ENCODE peak calls at places on chromosome 6, in nine cellular contexts. One of them, this sample, is unnamed.

GRCh38 chr6:29141606-29142005 is 29.1 kb upstream of the OR2J2 start:
- DNase-seq in WERI-Rb-1: no peak
- DNase-seq in NCI-H226: no peak
- DNase-seq in DMS153: no peak
- DNase-seq in lung: no peak
- DNase-seq in NCI-H2029: no peak
- DNase-seq in activated gamma-delta T cell: no peak
- DNase-seq in stimulated activated CD8-positive, alpha-beta memory T cell treated with anti-CD3 and anti-CD28 coated beads, Interleukin-15, amount 100 ng/mL, for 4 hours: no peak
- DNase-seq in neural progenitor cell: no peak
- DNase-seq in this sample: no peak

GRCh38 chr6:18515767-18516166 is 128.6 kb downstream of the RNF144B start:
- DNase-seq in WERI-Rb-1: no peak
- DNase-seq in NCI-H226: no peak
- DNase-seq in DMS153: no peak
- DNase-seq in lung: no peak
- DNase-seq in NCI-H2029: no peak
- DNase-seq in activated gamma-delta T cell: no peak
- DNase-seq in stimulated activated CD8-positive, alpha-beta memory T cell treated with anti-CD3 and anti-CD28 coated beads, Interleukin-15, amount 100 ng/mL, for 4 hours: no peak
- DNase-seq in neural progenitor cell: no peak
- DNase-seq in this sample: no peak

GRCh38 chr6:125793863-125794262 is 3.1 kb downstream of the NCOA7 start:
- DNase-seq in WERI-Rb-1: no peak
- DNase-seq in NCI-H226: no peak
- DNase-seq in DMS153: no peak
- DNase-seq in lung: no peak
- DNase-seq in NCI-H2029: no peak
- DNase-seq in activated gamma-delta T cell: no peak
- DNase-seq in stimulated activated CD8-positive, alpha-beta memory T cell treated with anti-CD3 and anti-CD28 coated beads, Interleukin-15, amount 100 ng/mL, for 4 hours: no peak
- DNase-seq in neural progenitor cell: no peak
- DNase-seq in this sample: no peak

GRCh38 chr6:116412270-116412669 is 41.5 kb downstream of the DSE start:
- DNase-seq in WERI-Rb-1: no peak
- DNase-seq in NCI-H226: peak; percentile 48
- DNase-seq in DMS153: no peak
- DNase-seq in lung: no peak
- DNase-seq in NCI-H2029: no peak
- DNase-seq in activated gamma-delta T cell: no peak
- DNase-seq in stimulated activated CD8-positive, alpha-beta memory T cell treated with anti-CD3 and anti-CD28 coated beads, Interleukin-15, amount 100 ng/mL, for 4 hours: no peak
- DNase-seq in neural progenitor cell: no peak
- DNase-seq in this sample: no peak

GRCh38 chr6:12280458-12280857 is 9.7 kb upstream of the EDN1 start:
- DNase-seq in WERI-Rb-1: no peak
- DNase-seq in NCI-H226: peak; percentile 57
- DNase-seq in DMS153: no peak
- DNase-seq in lung: no peak
- DNase-seq in NCI-H2029: no peak
- DNase-seq in activated gamma-delta T cell: no peak
- DNase-seq in stimulated activated CD8-positive, alpha-beta memory T cell treated with anti-CD3 and anti-CD28 coated beads, Interleukin-15, amount 100 ng/mL, for 4 hours: no peak
- DNase-seq in neural progenitor cell: no peak
- DNase-seq in this sample: no peak

GRCh38 chr6:33994198-33995045 is 151.5 kb downstream of the GRM4 start:
- DNase-seq in WERI-Rb-1: peak; percentile 43
- DNase-seq in NCI-H226: no peak
- DNase-seq in DMS153: no peak
- DNase-seq in lung: no peak
- DNase-seq in NCI-H2029: no peak
- DNase-seq in activated gamma-delta T cell: no peak
- DNase-seq in stimulated activated CD8-positive, alpha-beta memory T cell treated with anti-CD3 and anti-CD28 coated beads, Interleukin-15, amount 100 ng/mL, for 4 hours: no peak
- DNase-seq in neural progenitor cell: no peak
- DNase-seq in this sample: no peak

GRCh38 chr6:32148722-32149576 is 2.8 kb downstream of the PRRT1 start:
- DNase-seq in WERI-Rb-1: no peak
- DNase-seq in NCI-H226: no peak
- DNase-seq in DMS153: no peak
- DNase-seq in lung: peak; percentile 63
- DNase-seq in NCI-H2029: no peak
- DNase-seq in activated gamma-delta T cell: no peak
- DNase-seq in stimulated activated CD8-positive, alpha-beta memory T cell treated with anti-CD3 and anti-CD28 coated beads, Interleukin-15, amount 100 ng/mL, for 4 hours: peak; percentile 40
- DNase-seq in neural progenitor cell: peak; percentile 70
- DNase-seq in this sample: peak; percentile 78

GRCh38 chr6:119497988-119498727 is 148.6 kb upstream of the MAN1A1 start:
- DNase-seq in WERI-Rb-1: no peak
- DNase-seq in NCI-H226: no peak
- DNase-seq in DMS153: no peak
- DNase-seq in lung: no peak
- DNase-seq in NCI-H2029: peak; percentile 26
- DNase-seq in activated gamma-delta T cell: no peak
- DNase-seq in stimulated activated CD8-positive, alpha-beta memory T cell treated with anti-CD3 and anti-CD28 coated beads, Interleukin-15, amount 100 ng/mL, for 4 hours: no peak
- DNase-seq in neural progenitor cell: no peak
- DNase-seq in this sample: no peak

GRCh38 chr6:134757911-134758361 is 192.0 kb downstream of the ALDH8A1 start:
- DNase-seq in WERI-Rb-1: no peak
- DNase-seq in NCI-H226: no peak
- DNase-seq in DMS153: no peak
- DNase-seq in lung: peak; percentile 31
- DNase-seq in NCI-H2029: no peak
- DNase-seq in activated gamma-delta T cell: no peak
- DNase-seq in stimulated activated CD8-positive, alpha-beta memory T cell treated with anti-CD3 and anti-CD28 coated beads, Interleukin-15, amount 100 ng/mL, for 4 hours: no peak
- DNase-seq in neural progenitor cell: no peak
- DNase-seq in this sample: no peak

GRCh38 chr6:28980797-28981390 is 24.2 kb downstream of the ZNF311 start:
- DNase-seq in WERI-Rb-1: peak; percentile 95
- DNase-seq in NCI-H226: peak; percentile 63
- DNase-seq in DMS153: peak; percentile 68
- DNase-seq in lung: peak; percentile 43
- DNase-seq in NCI-H2029: peak; percentile 21
- DNase-seq in activated gamma-delta T cell: no peak
- DNase-seq in stimulated activated CD8-positive, alpha-beta memory T cell treated with anti-CD3 and anti-CD28 coated beads, Interleukin-15, amount 100 ng/mL, for 4 hours: no peak
- DNase-seq in neural progenitor cell: peak; percentile 92
- DNase-seq in this sample: no peak

GRCh38 chr6:50087231-50087954 is 37.7 kb upstream of the DEFB112 start:
- DNase-seq in WERI-Rb-1: no peak
- DNase-seq in NCI-H226: peak; percentile 93
- DNase-seq in DMS153: no peak
- DNase-seq in lung: no peak
- DNase-seq in NCI-H2029: no peak
- DNase-seq in activated gamma-delta T cell: no peak
- DNase-seq in stimulated activated CD8-positive, alpha-beta memory T cell treated with anti-CD3 and anti-CD28 coated beads, Interleukin-15, amount 100 ng/mL, for 4 hours: no peak
- DNase-seq in neural progenitor cell: peak; percentile 15
- DNase-seq in this sample: no peak

GRCh38 chr6:1335367-1336037 is 23.6 kb downstream of the FOXQ1 start:
- DNase-seq in WERI-Rb-1: no peak
- DNase-seq in NCI-H226: peak; percentile 85
- DNase-seq in DMS153: no peak
- DNase-seq in lung: peak; percentile 83
- DNase-seq in NCI-H2029: no peak
- DNase-seq in activated gamma-delta T cell: no peak
- DNase-seq in stimulated activated CD8-positive, alpha-beta memory T cell treated with anti-CD3 and anti-CD28 coated beads, Interleukin-15, amount 100 ng/mL, for 4 hours: no peak
- DNase-seq in neural progenitor cell: no peak
- DNase-seq in this sample: no peak

GRCh38 chr6:9593566-9593965 is 821.3 kb downstream of the TFAP2A start:
- DNase-seq in WERI-Rb-1: no peak
- DNase-seq in NCI-H226: peak; percentile 8
- DNase-seq in DMS153: no peak
- DNase-seq in lung: no peak
- DNase-seq in NCI-H2029: no peak
- DNase-seq in activated gamma-delta T cell: no peak
- DNase-seq in stimulated activated CD8-positive, alpha-beta memory T cell treated with anti-CD3 and anti-CD28 coated beads, Interleukin-15, amount 100 ng/mL, for 4 hours: no peak
- DNase-seq in neural progenitor cell: no peak
- DNase-seq in this sample: no peak

GRCh38 chr6:9482030-9482731 is 932.7 kb downstream of the TFAP2A start:
- DNase-seq in WERI-Rb-1: no peak
- DNase-seq in NCI-H226: peak; percentile 97
- DNase-seq in DMS153: no peak
- DNase-seq in lung: no peak
- DNase-seq in NCI-H2029: no peak
- DNase-seq in activated gamma-delta T cell: no peak
- DNase-seq in stimulated activated CD8-positive, alpha-beta memory T cell treated with anti-CD3 and anti-CD28 coated beads, Interleukin-15, amount 100 ng/mL, for 4 hours: no peak
- DNase-seq in neural progenitor cell: no peak
- DNase-seq in this sample: no peak

GRCh38 chr6:21375717-21376116 is 217.8 kb upstream of the SOX4 start:
- DNase-seq in WERI-Rb-1: peak; percentile 73
- DNase-seq in NCI-H226: no peak
- DNase-seq in DMS153: no peak
- DNase-seq in lung: no peak
- DNase-seq in NCI-H2029: no peak
- DNase-seq in activated gamma-delta T cell: no peak
- DNase-seq in stimulated activated CD8-positive, alpha-beta memory T cell treated with anti-CD3 and anti-CD28 coated beads, Interleukin-15, amount 100 ng/mL, for 4 hours: no peak
- DNase-seq in neural progenitor cell: no peak
- DNase-seq in this sample: no peak

GRCh38 chr6:1614448-1614766 is 4.7 kb downstream of the FOXC1 start:
- DNase-seq in WERI-Rb-1: no peak
- DNase-seq in NCI-H226: no peak
- DNase-seq in DMS153: no peak
- DNase-seq in lung: no peak
- DNase-seq in NCI-H2029: no peak
- DNase-seq in activated gamma-delta T cell: no peak
- DNase-seq in stimulated activated CD8-positive, alpha-beta memory T cell treated with anti-CD3 and anti-CD28 coated beads, Interleukin-15, amount 100 ng/mL, for 4 hours: no peak
- DNase-seq in neural progenitor cell: peak; percentile 55
- DNase-seq in this sample: no peak

GRCh38 chr6:163536770-163537169 is 122.3 kb downstream of the QKI start:
- DNase-seq in WERI-Rb-1: no peak
- DNase-seq in NCI-H226: peak; percentile 34
- DNase-seq in DMS153: peak; percentile 5
- DNase-seq in lung: no peak
- DNase-seq in NCI-H2029: no peak
- DNase-seq in activated gamma-delta T cell: no peak
- DNase-seq in stimulated activated CD8-positive, alpha-beta memory T cell treated with anti-CD3 and anti-CD28 coated beads, Interleukin-15, amount 100 ng/mL, for 4 hours: no peak
- DNase-seq in neural progenitor cell: no peak
- DNase-seq in this sample: no peak

GRCh38 chr6:6230286-6230685 is 90.2 kb downstream of the F13A1 start:
- DNase-seq in WERI-Rb-1: peak; percentile 99
- DNase-seq in NCI-H226: no peak
- DNase-seq in DMS153: no peak
- DNase-seq in lung: no peak
- DNase-seq in NCI-H2029: peak; percentile 80
- DNase-seq in activated gamma-delta T cell: no peak
- DNase-seq in stimulated activated CD8-positive, alpha-beta memory T cell treated with anti-CD3 and anti-CD28 coated beads, Interleukin-15, amount 100 ng/mL, for 4 hours: no peak
- DNase-seq in neural progenitor cell: peak; percentile 53
- DNase-seq in this sample: no peak

GRCh38 chr6:30164714-30165113 is 1.4 kb downstream of the TRIM15 start:
- DNase-seq in WERI-Rb-1: no peak
- DNase-seq in NCI-H226: no peak
- DNase-seq in DMS153: no peak
- DNase-seq in lung: no peak
- DNase-seq in NCI-H2029: no peak
- DNase-seq in activated gamma-delta T cell: no peak
- DNase-seq in stimulated activated CD8-positive, alpha-beta memory T cell treated with anti-CD3 and anti-CD28 coated beads, Interleukin-15, amount 100 ng/mL, for 4 hours: no peak
- DNase-seq in neural progenitor cell: no peak
- DNase-seq in this sample: no peak

GRCh38 chr6:116444991-116445566 is 16.1 kb upstream of the CALHM6 start:
- DNase-seq in WERI-Rb-1: no peak
- DNase-seq in NCI-H226: no peak
- DNase-seq in DMS153: no peak
- DNase-seq in lung: no peak
- DNase-seq in NCI-H2029: peak; percentile 100
- DNase-seq in activated gamma-delta T cell: no peak
- DNase-seq in stimulated activated CD8-positive, alpha-beta memory T cell treated with anti-CD3 and anti-CD28 coated beads, Interleukin-15, amount 100 ng/mL, for 4 hours: no peak
- DNase-seq in neural progenitor cell: no peak
- DNase-seq in this sample: no peak

GRCh38 chr6:363291-363690 is 28.3 kb upstream of the IRF4 start:
- DNase-seq in WERI-Rb-1: no peak
- DNase-seq in NCI-H226: no peak
- DNase-seq in DMS153: no peak
- DNase-seq in lung: no peak
- DNase-seq in NCI-H2029: no peak
- DNase-seq in activated gamma-delta T cell: no peak
- DNase-seq in stimulated activated CD8-positive, alpha-beta memory T cell treated with anti-CD3 and anti-CD28 coated beads, Interleukin-15, amount 100 ng/mL, for 4 hours: no peak
- DNase-seq in neural progenitor cell: no peak
- DNase-seq in this sample: no peak

GRCh38 chr6:111812080-111813038 is 60.9 kb downstream of the FYN start:
- DNase-seq in WERI-Rb-1: peak; percentile 82
- DNase-seq in NCI-H226: peak; percentile 90
- DNase-seq in DMS153: no peak
- DNase-seq in lung: no peak
- DNase-seq in NCI-H2029: no peak
- DNase-seq in activated gamma-delta T cell: no peak
- DNase-seq in stimulated activated CD8-positive, alpha-beta memory T cell treated with anti-CD3 and anti-CD28 coated beads, Interleukin-15, amount 100 ng/mL, for 4 hours: no peak
- DNase-seq in neural progenitor cell: no peak
- DNase-seq in this sample: no peak

GRCh38 chr6:45387236-45387635 is 9.5 kb upstream of the SUPT3H start:
- DNase-seq in WERI-Rb-1: no peak
- DNase-seq in NCI-H226: peak; percentile 2
- DNase-seq in DMS153: no peak
- DNase-seq in lung: no peak
- DNase-seq in NCI-H2029: no peak
- DNase-seq in activated gamma-delta T cell: no peak
- DNase-seq in stimulated activated CD8-positive, alpha-beta memory T cell treated with anti-CD3 and anti-CD28 coated beads, Interleukin-15, amount 100 ng/mL, for 4 hours: no peak
- DNase-seq in neural progenitor cell: no peak
- DNase-seq in this sample: no peak

GRCh38 chr6:93123585-93123984 is 295.8 kb downstream of the EPHA7 start:
- DNase-seq in WERI-Rb-1: no peak
- DNase-seq in NCI-H226: no peak
- DNase-seq in DMS153: no peak
- DNase-seq in lung: no peak
- DNase-seq in NCI-H2029: no peak
- DNase-seq in activated gamma-delta T cell: no peak
- DNase-seq in stimulated activated CD8-positive, alpha-beta memory T cell treated with anti-CD3 and anti-CD28 coated beads, Interleukin-15, amount 100 ng/mL, for 4 hours: no peak
- DNase-seq in neural progenitor cell: no peak
- DNase-seq in this sample: no peak

GRCh38 chr6:151690303-151690702 is 117.2 kb upstream of the ESR1 start:
- DNase-seq in WERI-Rb-1: no peak
- DNase-seq in NCI-H226: no peak
- DNase-seq in DMS153: no peak
- DNase-seq in lung: no peak
- DNase-seq in NCI-H2029: no peak
- DNase-seq in activated gamma-delta T cell: no peak
- DNase-seq in stimulated activated CD8-positive, alpha-beta memory T cell treated with anti-CD3 and anti-CD28 coated beads, Interleukin-15, amount 100 ng/mL, for 4 hours: no peak
- DNase-seq in neural progenitor cell: no peak
- DNase-seq in this sample: no peak

GRCh38 chr6:168536196-168536595 is 95.2 kb downstream of the SMOC2 start:
- DNase-seq in WERI-Rb-1: no peak
- DNase-seq in NCI-H226: no peak
- DNase-seq in DMS153: no peak
- DNase-seq in lung: no peak
- DNase-seq in NCI-H2029: no peak
- DNase-seq in activated gamma-delta T cell: no peak
- DNase-seq in stimulated activated CD8-positive, alpha-beta memory T cell treated with anti-CD3 and anti-CD28 coated beads, Interleukin-15, amount 100 ng/mL, for 4 hours: no peak
- DNase-seq in neural progenitor cell: no peak
- DNase-seq in this sample: no peak

GRCh38 chr6:24445704-24446103 is 43.0 kb downstream of the MRS2 start:
- DNase-seq in WERI-Rb-1: peak; percentile 89
- DNase-seq in NCI-H226: no peak
- DNase-seq in DMS153: no peak
- DNase-seq in lung: no peak
- DNase-seq in NCI-H2029: no peak
- DNase-seq in activated gamma-delta T cell: no peak
- DNase-seq in stimulated activated CD8-positive, alpha-beta memory T cell treated with anti-CD3 and anti-CD28 coated beads, Interleukin-15, amount 100 ng/mL, for 4 hours: no peak
- DNase-seq in neural progenitor cell: no peak
- DNase-seq in this sample: no peak

GRCh38 chr6:9205645-9206044 is 770.3 kb upstream of the SLC35B3 start:
- DNase-seq in WERI-Rb-1: no peak
- DNase-seq in NCI-H226: no peak
- DNase-seq in DMS153: no peak
- DNase-seq in lung: no peak
- DNase-seq in NCI-H2029: no peak
- DNase-seq in activated gamma-delta T cell: no peak
- DNase-seq in stimulated activated CD8-positive, alpha-beta memory T cell treated with anti-CD3 and anti-CD28 coated beads, Interleukin-15, amount 100 ng/mL, for 4 hours: no peak
- DNase-seq in neural progenitor cell: no peak
- DNase-seq in this sample: no peak

GRCh38 chr6:11413112-11413687 is 124.3 kb upstream of the TMEM170B start:
- DNase-seq in WERI-Rb-1: no peak
- DNase-seq in NCI-H226: no peak
- DNase-seq in DMS153: no peak
- DNase-seq in lung: no peak
- DNase-seq in NCI-H2029: no peak
- DNase-seq in activated gamma-delta T cell: no peak
- DNase-seq in stimulated activated CD8-positive, alpha-beta memory T cell treated with anti-CD3 and anti-CD28 coated beads, Interleukin-15, amount 100 ng/mL, for 4 hours: no peak
- DNase-seq in neural progenitor cell: no peak
- DNase-seq in this sample: no peak

GRCh38 chr6:104885518-104886043 is 25.9 kb upstream of the HACE1 start:
- DNase-seq in WERI-Rb-1: no peak
- DNase-seq in NCI-H226: no peak
- DNase-seq in DMS153: no peak
- DNase-seq in lung: no peak
- DNase-seq in NCI-H2029: no peak
- DNase-seq in activated gamma-delta T cell: no peak
- DNase-seq in stimulated activated CD8-positive, alpha-beta memory T cell treated with anti-CD3 and anti-CD28 coated beads, Interleukin-15, amount 100 ng/mL, for 4 hours: no peak
- DNase-seq in neural progenitor cell: no peak
- DNase-seq in this sample: no peak

This sample was measured in heart left ventricle.